ENCODE peak calls at places on chromosomes 1 and 21, in four cellular contexts. One of them, this sample, is unnamed. For H3K36me3 and H3K4me1, the result is how much of the 10 kb centered on the place peaks cover.

GRCh38 chr1:2415801-2416208 is 3.4 kb upstream of the PEX10 start:
- DNase-seq in fibroblast of lung: no peak
- DNase-seq in CD8-positive, alpha-beta memory T cell: peak
- DNase-seq in lung: no peak
- DNase-seq in this sample: peak

GRCh38 chr1:47755368-47755990 is 241.7 kb downstream of the TRABD2B start:
- DNase-seq in fibroblast of lung: no peak
- DNase-seq in lung: no peak
- DNase-seq in CD8-positive, alpha-beta memory T cell: no peak
- DNase-seq in this sample: peak

GRCh38 chr1:173039621-173040020 is 11.1 kb downstream of the TNFSF18 start:
- DNase-seq in lung: no peak
- DNase-seq in fibroblast of lung: peak
- DNase-seq in CD8-positive, alpha-beta memory T cell: no peak
- DNase-seq in this sample: no peak

GRCh38 chr1:192557841-192558595 is 17.6 kb upstream of the RGS1 start:
- DNase-seq in fibroblast of lung: peak
- DNase-seq in CD8-positive, alpha-beta memory T cell: no peak
- DNase-seq in lung: no peak
- DNase-seq in this sample: no peak

GRCh38 chr1:112722601-112723510 is 7.7 kb upstream of the PPM1J start:
- DNase-seq in fibroblast of lung: peak
- DNase-seq in lung: no peak
- DNase-seq in CD8-positive, alpha-beta memory T cell: no peak
- DNase-seq in this sample: no peak

GRCh38 chr1:26838474-26839338 is 12.2 kb downstream of the ZDHHC18 start:
- DNase-seq in lung: no peak
- DNase-seq in fibroblast of lung: no peak
- DNase-seq in CD8-positive, alpha-beta memory T cell: peak
- DNase-seq in this sample: peak

GRCh38 chr1:231274119-231274825 is 33.3 kb downstream of the GNPAT start:
- DNase-seq in CD8-positive, alpha-beta memory T cell: no peak
- DNase-seq in fibroblast of lung: peak
- DNase-seq in lung: no peak
- DNase-seq in this sample: no peak

GRCh38 chr1:109485001-109485400 is 1.3 kb downstream of the ATXN7L2 start:
- DNase-seq in CD8-positive, alpha-beta memory T cell: no peak
- DNase-seq in lung: no peak
- DNase-seq in fibroblast of lung: no peak
- DNase-seq in this sample: no peak

GRCh38 chr1:88936223-88936523 is 44.8 kb upstream of the GTF2B start:
- DNase-seq in lung: no peak
- DNase-seq in fibroblast of lung: no peak
- DNase-seq in CD8-positive, alpha-beta memory T cell: no peak
- DNase-seq in this sample: no peak

GRCh38 chr21:45983981-45984551 is 2.5 kb downstream of the COL6A1 start:
- DNase-seq in fibroblast of lung: no peak
- DNase-seq in CD8-positive, alpha-beta memory T cell: no peak
- DNase-seq in lung: no peak
- DNase-seq in this sample: no peak

GRCh38 chr1:197124376-197124775 is 22.1 kb downstream of the ASPM start:
- DNase-seq in lung: no peak
- DNase-seq in fibroblast of lung: no peak
- DNase-seq in CD8-positive, alpha-beta memory T cell: no peak
- DNase-seq in this sample: no peak

GRCh38 chr1:24826510-24826909 is 81.3 kb downstream of the CLIC4 start:
- DNase-seq in CD8-positive, alpha-beta memory T cell: no peak
- DNase-seq in fibroblast of lung: no peak
- DNase-seq in lung: no peak
- DNase-seq in this sample: no peak

GRCh38 chr21:15203740-15204139 is 138.9 kb upstream of the NRIP1 start:
- DNase-seq in lung: no peak
- DNase-seq in fibroblast of lung: no peak
- DNase-seq in CD8-positive, alpha-beta memory T cell: no peak
- DNase-seq in this sample: no peak

GRCh38 chr1:173627269-173627668 is 7.9 kb upstream of the TEX50 start:
- DNase-seq in lung: no peak
- DNase-seq in fibroblast of lung: no peak
- DNase-seq in CD8-positive, alpha-beta memory T cell: no peak
- DNase-seq in this sample: no peak

GRCh38 chr1:8409666-8410065 is 91.8 kb downstream of the SLC45A1 start:
- DNase-seq in lung: no peak
- DNase-seq in fibroblast of lung: no peak
- DNase-seq in CD8-positive, alpha-beta memory T cell: no peak
- DNase-seq in this sample: no peak

GRCh38 chr1:149931212-149931805 is 3.7 kb upstream of the SF3B4 start:
- DNase-seq in fibroblast of lung: no peak
- DNase-seq in lung: no peak
- DNase-seq in CD8-positive, alpha-beta memory T cell: peak
- DNase-seq in this sample: no peak

GRCh38 chr21:42669069-42669468 is 15.6 kb downstream of the PDE9A start:
- DNase-seq in CD8-positive, alpha-beta memory T cell: no peak
- DNase-seq in fibroblast of lung: no peak
- DNase-seq in lung: no peak
- DNase-seq in this sample: no peak

GRCh38 chr21:35075546-35075945 is 26.4 kb upstream of the RUNX1 start:
- DNase-seq in lung: no peak
- DNase-seq in CD8-positive, alpha-beta memory T cell: no peak
- DNase-seq in fibroblast of lung: peak
- DNase-seq in this sample: no peak

GRCh38 chr1:117096871-117097842 is 24.4 kb downstream of the TRIM45 start:
- DNase-seq in lung: no peak
- DNase-seq in CD8-positive, alpha-beta memory T cell: no peak
- DNase-seq in fibroblast of lung: peak
- DNase-seq in this sample: no peak

GRCh38 chr1:117093091-117093534 is 28.4 kb downstream of the TRIM45 start:
- DNase-seq in lung: no peak
- DNase-seq in fibroblast of lung: peak
- DNase-seq in CD8-positive, alpha-beta memory T cell: no peak
- DNase-seq in this sample: no peak

GRCh38 chr1:117093870-117094621 is 27.5 kb downstream of the TRIM45 start:
- DNase-seq in fibroblast of lung: peak
- DNase-seq in CD8-positive, alpha-beta memory T cell: no peak
- DNase-seq in lung: peak
- DNase-seq in this sample: peak

GRCh38 chr1:117092594-117092993 is 29.0 kb downstream of the TRIM45 start:
- DNase-seq in lung: no peak
- DNase-seq in fibroblast of lung: no peak
- DNase-seq in CD8-positive, alpha-beta memory T cell: no peak
- DNase-seq in this sample: no peak

DNA sequence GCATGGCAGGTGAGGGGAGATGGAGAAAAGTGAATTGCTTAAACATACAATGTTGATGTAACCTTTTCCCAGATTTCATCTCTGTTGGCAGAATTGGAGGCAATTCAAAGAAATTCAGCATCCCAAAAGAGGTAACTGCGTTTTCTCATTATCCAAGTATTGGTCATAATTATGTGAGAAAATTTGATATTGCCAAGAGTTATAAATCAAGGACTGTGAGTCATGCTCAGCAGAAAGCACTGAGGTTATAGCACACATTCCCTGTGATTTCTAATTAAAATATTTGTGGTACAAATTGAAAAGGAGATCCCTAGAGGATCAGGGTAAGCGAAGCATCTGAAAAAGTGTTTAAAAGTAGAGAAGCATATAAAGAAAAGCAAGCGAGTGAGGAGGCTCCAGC is 26.3 kb downstream of the TRIM45 start:
- DNase-seq in CD8-positive, alpha-beta memory T cell: no peak
- DNase-seq in lung: no peak
- DNase-seq in fibroblast of lung: peak
- DNase-seq in this sample: no peak
- H3K27ac ChIP-seq in CD8-positive, alpha-beta memory T cell: no peak
- H3K27ac ChIP-seq in lung: no peak
- H3K27ac ChIP-seq in fibroblast of lung: peak
- H3K27ac ChIP-seq in this sample: no peak

GRCh38 chr1:29629401-29629800 is 393.1 kb downstream of the PTPRU start:
- DNase-seq in CD8-positive, alpha-beta memory T cell: no peak
- DNase-seq in fibroblast of lung: no peak
- DNase-seq in lung: no peak
- DNase-seq in this sample: no peak

GRCh38 chr1:29629814-29630516 is 393.6 kb downstream of the PTPRU start:
- DNase-seq in CD8-positive, alpha-beta memory T cell: no peak
- DNase-seq in lung: no peak
- DNase-seq in fibroblast of lung: no peak
- DNase-seq in this sample: no peak

GRCh38 chr1:29626066-29626465 is 389.7 kb downstream of the PTPRU start:
- DNase-seq in CD8-positive, alpha-beta memory T cell: no peak
- DNase-seq in fibroblast of lung: no peak
- DNase-seq in lung: no peak
- DNase-seq in this sample: no peak

GRCh38 chr1:29630756-29631155 is 394.4 kb downstream of the PTPRU start:
- DNase-seq in CD8-positive, alpha-beta memory T cell: no peak
- DNase-seq in lung: no peak
- DNase-seq in fibroblast of lung: no peak
- DNase-seq in this sample: no peak

GRCh38 chr1:29628190-29628589 is 391.9 kb downstream of the PTPRU start:
- DNase-seq in CD8-positive, alpha-beta memory T cell: no peak
- DNase-seq in lung: no peak
- DNase-seq in fibroblast of lung: no peak
- DNase-seq in this sample: no peak
- H3K36me3 ChIP-seq in CD8-positive, alpha-beta memory T cell: under half
- H3K36me3 ChIP-seq in lung: under half
- H3K36me3 ChIP-seq in fibroblast of lung: under half
- H3K36me3 ChIP-seq in this sample: under half

DNA sequence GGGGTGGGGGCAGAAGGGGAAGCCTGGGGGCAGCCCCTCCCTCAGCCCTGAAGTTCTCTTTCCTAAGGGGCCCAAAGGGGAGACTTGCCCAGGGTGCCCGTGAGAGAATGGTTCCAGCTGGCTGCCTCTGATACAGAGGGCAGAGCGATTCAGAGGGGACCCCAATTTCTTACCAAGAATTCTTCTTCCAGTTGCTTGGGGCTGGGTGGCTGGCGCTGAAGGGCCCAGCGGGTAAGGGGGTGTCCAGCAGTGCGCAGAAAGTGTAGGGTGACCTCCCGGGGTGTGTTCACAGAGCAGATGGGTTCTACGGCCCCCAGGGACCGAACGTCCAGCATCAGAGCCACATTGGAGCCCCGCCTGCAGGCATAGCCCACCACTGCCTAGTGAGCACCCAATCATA is 2.5 kb downstream of the PTPN7 start:
- DNase-seq in CD8-positive, alpha-beta memory T cell: no peak
- DNase-seq in fibroblast of lung: no peak
- DNase-seq in lung: no peak
- DNase-seq in this sample: no peak
- H3K4me1 ChIP-seq in CD8-positive, alpha-beta memory T cell: half or more
- H3K4me1 ChIP-seq in fibroblast of lung: under half
- H3K4me1 ChIP-seq in lung: under half
- H3K4me1 ChIP-seq in this sample: half or more

GRCh38 chr1:183331095-183331742 is 87.0 kb downstream of the NMNAT2 start:
- DNase-seq in lung: no peak
- DNase-seq in CD8-positive, alpha-beta memory T cell: no peak
- DNase-seq in fibroblast of lung: peak
- DNase-seq in this sample: no peak
- H3K27ac ChIP-seq in lung: no peak
- H3K27ac ChIP-seq in CD8-positive, alpha-beta memory T cell: no peak
- H3K27ac ChIP-seq in fibroblast of lung: no peak
- H3K27ac ChIP-seq in this sample: no peak

DNA sequence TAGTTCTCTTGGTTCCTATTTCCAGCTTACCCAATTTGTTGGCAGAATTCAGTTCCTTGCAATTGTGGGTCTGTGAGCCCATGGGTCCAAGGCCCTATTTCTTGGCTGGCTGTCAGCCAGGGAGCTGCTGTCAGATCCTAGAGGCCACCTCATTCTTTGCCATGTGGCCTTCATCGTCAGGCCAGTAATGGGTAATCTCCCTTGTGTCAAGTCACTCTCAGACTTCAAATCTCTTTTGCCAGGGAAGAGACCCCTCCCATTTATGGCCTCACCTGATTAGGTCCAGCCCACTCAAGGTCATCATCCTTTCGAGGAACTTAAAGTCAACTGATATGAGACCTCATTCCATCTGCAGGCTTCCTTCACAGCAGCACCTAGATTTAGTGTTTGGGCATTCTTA is 17.9 kb downstream of the OBSCN start:
- DNase-seq in CD8-positive, alpha-beta memory T cell: no peak
- DNase-seq in lung: no peak
- DNase-seq in fibroblast of lung: no peak
- DNase-seq in this sample: no peak
- H3K36me3 ChIP-seq in CD8-positive, alpha-beta memory T cell: under half
- H3K36me3 ChIP-seq in lung: under half
- H3K36me3 ChIP-seq in fibroblast of lung: under half
- H3K36me3 ChIP-seq in this sample: under half